ENCODE peak calls at places on chromosomes 1 and 21, in six cellular contexts. N, E, K, W, F and I are unnamed samples.

GRCh38 chr21:45088729-45089128 is 14.3 kb downstream of the ADARB1 start:
- DNase-seq in K (no peak), F (no peak), E (no peak), W (no peak), N (no peak), I (no peak)

GRCh38 chr21:36491191-36491916 is 11.4 kb upstream of the CLDN14 start:
- DNase-seq in W (no peak), N (no peak), E (no peak), K (no peak), F (no peak), I (no peak)

GRCh38 chr1:169090900-169091311 is 15.6 kb upstream of the ATP1B1 start:
- DNase-seq in K (no peak), E (no peak), F (no peak), W (no peak), N (no peak), I (no peak)

GRCh38 chr1:19647643-19648042 is 3.5 kb downstream of the NBL1 start:
- DNase-seq in N (no peak), F (peak; percentile 39), K (no peak), E (no peak), W (no peak), I (no peak)

GRCh38 chr1:72570815-72571214 is 288.5 kb upstream of the NEGR1 start:
- DNase-seq in K (no peak), W (no peak), E (no peak), F (no peak), N (no peak), I (no peak)

GRCh38 chr1:230743874-230744273 is 3.3 kb upstream of the CAPN9 start:
- DNase-seq in E (no peak), N (no peak), K (no peak), W (no peak), F (no peak), I (no peak)

GRCh38 chr1:99218999-99219398 is 45.3 kb upstream of the PLPPR4 start:
- DNase-seq in W (no peak), F (no peak), E (no peak), K (peak; percentile 16), N (no peak), I (no peak)

GRCh38 chr1:200372095-200372884 is 37.5 kb downstream of the ZNF281 start:
- DNase-seq in E (no peak), N (no peak), F (no peak), W (no peak), K (no peak), I (no peak)

GRCh38 chr1:117930484-117930883 is 945 bp downstream of the WDR3 start:
- DNase-seq in W (no peak), E (no peak), K (no peak), N (no peak), F (peak; percentile 7), I (no peak)

GRCh38 chr1:93845554-93846150 is 33.4 kb downstream of the DNTTIP2 start:
- DNase-seq in W (no peak), N (no peak), K (peak; percentile 7), F (no peak), E (peak; percentile 49), I (no peak)

GRCh38 chr1:84991097-84991890 is 5.6 kb downstream of the MCOLN2 start:
- DNase-seq in K (no peak), F (no peak), E (no peak), N (no peak), W (no peak), I (no peak)

GRCh38 chr21:18060402-18060801 is 184.2 kb upstream of the CHODL start:
- DNase-seq in N (no peak), K (no peak), E (no peak), F (no peak), W (no peak), I (no peak)

GRCh38 chr1:170663441-170664282 is at the start of gene PRRX1:
- DNase-seq in K (no peak), F (no peak), N (no peak), W (peak; percentile 30), E (no peak), I (no peak)

GRCh38 chr1:31987231-31987630 is 26.4 kb upstream of the KHDRBS1 start:
- DNase-seq in K (no peak), F (no peak), W (no peak), N (no peak), E (peak; percentile 52), I (no peak)

GRCh38 chr1:227447531-227447990 is 115.8 kb upstream of the ZNF678 start:
- DNase-seq in F (no peak), K (no peak), W (peak; percentile 69), N (no peak), E (peak; percentile 76), I (no peak)

GRCh38 chr1:7845761-7846160 is 7.1 kb downstream of the UTS2 start:
- DNase-seq in E (no peak), W (no peak), F (no peak), N (no peak), K (no peak), I (no peak)

GRCh38 chr1:243345205-243345604 is 89.4 kb downstream of the SDCCAG8 start:
- DNase-seq in F (no peak), E (no peak), N (no peak), W (no peak), K (no peak), I (no peak)

GRCh38 chr1:7538033-7538432 is 233.1 kb upstream of the VAMP3 start:
- DNase-seq in F (no peak), W (peak; percentile 8), E (no peak), N (no peak), K (no peak), I (no peak)

GRCh38 chr1:89935235-89935634 is 59.7 kb upstream of the ZNF326 start:
- DNase-seq in K (no peak), W (no peak), E (no peak), N (no peak), F (no peak), I (no peak)

GRCh38 chr1:195158091-195158490 is 1450.1 kb downstream of the KCNT2 start:
- DNase-seq in W (no peak), N (no peak), F (no peak), K (no peak), E (peak; percentile 32), I (no peak)

GRCh38 chr1:38106726-38107125 is 60.1 kb upstream of the POU3F1 start:
- DNase-seq in F (no peak), K (no peak), E (no peak), N (no peak), W (no peak), I (no peak)

GRCh38 chr1:6125366-6125765 is 54.8 kb downstream of the CHD5 start:
- DNase-seq in K (no peak), E (no peak), F (no peak), W (no peak), N (no peak), I (no peak)

GRCh38 chr1:30267856-30268255 is 455.5 kb downstream of the MATN1 start:
- DNase-seq in N (no peak), F (no peak), E (no peak), W (no peak), K (no peak), I (no peak)

GRCh38 chr1:188386666-188387065 is 1557.9 kb downstream of the PLA2G4A start:
- DNase-seq in W (no peak), K (no peak), E (no peak), N (no peak), F (no peak), I (no peak)

GRCh38 chr1:45589861-45590260 is 6.0 kb downstream of the NASP start:
- DNase-seq in W (no peak), F (no peak), K (no peak), E (no peak), N (no peak), I (no peak)

GRCh38 chr1:167904641-167905040 is 9.3 kb downstream of the ADCY10 start:
- DNase-seq in N (no peak), F (no peak), E (no peak), W (no peak), K (no peak), I (no peak)

GRCh38 chr21:28699591-28700259 is 293.0 kb downstream of the LTN1 start:
- DNase-seq in K (no peak), F (no peak), E (no peak), W (no peak), N (no peak), I (no peak)

GRCh38 chr1:236122176-236122575 is 20.2 kb upstream of the GPR137B start:
- DNase-seq in F (no peak), E (no peak), W (no peak), N (no peak), K (no peak), I (no peak)

GRCh38 chr1:26789953-26790352 is 2.2 kb downstream of the PIGV start:
- DNase-seq in E (no peak), K (no peak), F (no peak), N (no peak), W (no peak), I (no peak)

GRCh38 chr1:173894189-173894588 is 22.9 kb downstream of the SERPINC1 start:
- DNase-seq in F (no peak), N (no peak), K (no peak), W (no peak), E (no peak), I (no peak)
- H3K27ac ChIP-seq in F (no peak overlapping the region), N (no peak overlapping the region), K (no peak overlapping the region), W (no peak overlapping the region), E (no peak overlapping the region), I (no peak overlapping the region)

DNA sequence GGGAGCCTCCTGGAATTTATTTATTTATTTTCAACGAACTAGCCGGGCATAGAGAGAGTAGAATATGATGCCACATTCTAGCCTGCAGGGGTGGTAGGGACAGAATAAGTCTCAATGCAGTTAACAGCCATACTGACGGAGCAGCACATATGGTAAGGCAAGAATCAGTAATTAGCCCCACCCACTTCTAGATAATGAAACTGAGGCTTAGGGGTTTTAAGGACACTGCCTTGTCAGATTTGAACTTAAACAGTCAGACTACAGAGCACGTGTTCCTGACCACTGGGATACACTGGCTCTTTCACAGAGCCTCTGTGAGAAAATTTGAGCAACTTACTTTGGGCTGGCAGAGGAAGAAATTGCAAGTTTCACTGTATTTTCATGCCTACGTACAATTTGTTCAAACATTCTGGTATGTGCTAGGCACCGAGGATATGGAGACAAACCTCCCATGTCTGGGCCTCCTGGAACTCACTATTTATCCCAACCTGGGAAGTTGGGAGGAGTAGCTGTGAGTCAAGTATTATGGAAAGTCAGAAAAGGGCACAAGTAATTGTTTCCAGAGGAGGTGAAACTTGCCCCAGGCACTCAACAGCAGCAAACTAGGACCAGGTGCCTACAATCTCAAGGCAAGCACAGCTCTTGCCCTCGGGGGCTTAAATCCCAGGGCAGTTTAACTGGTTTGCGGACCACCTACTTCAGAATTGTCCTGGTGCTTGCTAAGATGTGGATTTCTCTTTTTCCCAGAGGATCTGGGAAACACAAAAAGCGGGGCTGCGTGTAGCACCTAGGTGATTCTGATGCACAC is 1.6 kb upstream of the CLIC4 start:
- DNase-seq in N (no peak), K (peak; percentile 92), W (no peak), F (no peak), E (peak; percentile 76), I (no peak)
- H3K27ac ChIP-seq in N (no peak overlapping the region), K (peak overlapping the region; percentile 81), W (peak overlapping the region; percentile 65), F (no peak overlapping the region), E (no peak overlapping the region), I (no peak overlapping the region)

DNA sequence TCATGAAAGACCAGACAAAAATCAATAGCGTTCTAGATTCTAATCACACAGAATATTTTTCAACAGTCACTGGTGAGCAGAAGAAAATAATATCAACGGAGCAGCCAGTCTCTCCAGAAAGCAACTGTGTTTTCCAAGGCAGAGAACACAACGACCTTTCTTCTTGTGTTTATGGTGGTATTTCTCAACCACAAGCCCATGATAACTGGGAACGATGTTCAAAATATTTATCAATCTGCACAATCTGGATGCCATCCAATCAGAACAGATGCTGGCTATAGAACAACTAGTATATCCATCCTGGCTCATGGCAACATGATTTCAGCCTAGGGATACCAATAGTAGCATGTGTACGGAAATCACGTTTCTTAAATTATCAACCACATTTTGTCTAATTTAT is 162.7 kb upstream of the RUNX1 start:
- DNase-seq in W (no peak), E (no peak), N (no peak), F (no peak), K (no peak), I (no peak)
- H3K27ac ChIP-seq in W (peak overlapping the region; percentile 61), E (no peak overlapping the region), N (no peak overlapping the region), F (no peak overlapping the region), K (no peak overlapping the region), I (no peak overlapping the region)

GRCh38 chr1:9275567-9276034 is 17.1 kb upstream of the SPSB1 start:
- DNase-seq in N (peak; percentile 19), F (no peak), K (peak; percentile 96), E (no peak), W (no peak), I (no peak)
- H3K27ac ChIP-seq in N (no peak overlapping the region), F (no peak overlapping the region), K (peak overlapping the region; percentile 82), E (no peak overlapping the region), W (peak overlapping the region; percentile 46), I (no peak overlapping the region)